ENCODE peak calls at places on chromosomes 5 and 9, in seven cellular contexts. N, O, A, Q, I, K and P are unnamed samples.

GRCh38 chr5:138965631-138966030 is 90.5 kb upstream of the LRRTM2 start:
- DNase-seq in N (no peak), O (no peak), A (no peak), Q (no peak), I (no peak), K (no peak), P (no peak)

GRCh38 chr5:141951341-141951781 is 6.6 kb downstream of the PCDH12 start:
- DNase-seq in N (peak; percentile 67), O (no peak), A (peak; percentile 63), Q (no peak), I (peak; percentile 69), K (no peak), P (no peak)

GRCh38 chr9:109914280-109915027 is 134.5 kb downstream of the PALM2AKAP2 start:
- DNase-seq in N (no peak), O (no peak), A (no peak), Q (peak; percentile 71), I (no peak), K (peak; percentile 22), P (no peak)

GRCh38 chr5:160749026-160749425 is 103.0 kb downstream of the ATP10B start:
- DNase-seq in N (no peak), O (no peak), A (no peak), Q (no peak), I (no peak), K (no peak), P (no peak)

GRCh38 chr5:5295361-5295760 is 127.1 kb upstream of the ICE1 start:
- DNase-seq in N (no peak), O (no peak), A (no peak), Q (no peak), I (no peak), K (no peak), P (no peak)

GRCh38 chr9:122948313-122948712 is 7.5 kb downstream of the RABGAP1 start:
- DNase-seq in N (no peak), O (no peak), A (no peak), Q (no peak), I (no peak), K (no peak), P (no peak)

GRCh38 chr5:31626156-31626555 is 12.8 kb upstream of the PDZD2 start:
- DNase-seq in N (no peak), O (peak; percentile 67), A (peak; percentile 28), Q (no peak), I (no peak), K (no peak), P (no peak)

GRCh38 chr5:33238826-33239670 is 201.7 kb upstream of the TARS1 start:
- DNase-seq in N (no peak), O (no peak), A (no peak), Q (no peak), I (peak; percentile 49), K (no peak), P (no peak)

GRCh38 chr9:87642330-87643110 is 83.4 kb upstream of the CTSL start:
- DNase-seq in N (no peak), O (no peak), A (no peak), Q (no peak), I (no peak), K (no peak), P (no peak)

GRCh38 chr9:89593776-89594427 is 10.9 kb upstream of the GADD45G start:
- DNase-seq in N (peak; percentile 52), O (no peak), A (no peak), Q (no peak), I (peak; percentile 23), K (peak; percentile 69), P (no peak)

GRCh38 chr5:67301285-67301904 is 104.8 kb upstream of the CD180 start:
- DNase-seq in N (no peak), O (no peak), A (no peak), Q (no peak), I (peak; percentile 88), K (peak; percentile 55), P (peak; percentile 92)

GRCh38 chr9:119963258-119963797 is 594.1 kb upstream of the BRINP1 start:
- DNase-seq in N (no peak), O (no peak), A (peak; percentile 69), Q (no peak), I (no peak), K (no peak), P (no peak)

GRCh38 chr5:129046151-129046550 is 48.4 kb upstream of the ISOC1 start:
- DNase-seq in N (no peak), O (no peak), A (no peak), Q (no peak), I (no peak), K (no peak), P (no peak)

DNA sequence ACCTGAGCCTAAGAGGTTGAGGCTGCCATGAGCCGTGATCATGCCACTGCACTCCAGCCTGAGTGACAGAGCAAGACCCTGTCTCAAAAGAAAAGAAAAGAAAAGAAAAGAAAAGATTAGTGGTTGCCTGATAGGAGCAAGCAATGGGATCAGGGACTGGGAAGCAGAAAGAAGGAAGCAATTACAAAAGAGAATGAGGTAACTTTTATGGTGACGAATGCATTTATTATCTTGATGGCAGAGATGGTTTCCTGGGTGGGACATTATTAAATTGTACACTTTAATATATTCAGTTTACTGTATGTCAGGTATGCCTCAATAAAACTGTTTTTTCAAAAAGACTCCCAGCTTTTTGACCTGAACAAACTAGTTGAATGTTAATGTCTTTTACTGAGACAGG is 7.5 kb upstream of the PFDN1 start:
- DNase-seq in N (no peak), O (no peak), A (no peak), Q (no peak), I (no peak), K (no peak), P (no peak)
- H3K27ac ChIP-seq in N (peak overlapping the region; percentile 57), O (no peak overlapping the region), A (peak overlapping the region; percentile 100), Q (no peak overlapping the region), I (peak overlapping the region; percentile 98), K (peak overlapping the region; percentile 47), P (peak overlapping the region; percentile 63)

GRCh38 chr9:134366223-134367031 is 40.2 kb downstream of the RXRA start:
- DNase-seq in N (peak; percentile 45), O (peak; percentile 96), A (peak; percentile 93), Q (no peak), I (peak; percentile 77), K (peak; percentile 90), P (peak; percentile 98)

GRCh38 chr9:134367061-134367460 is 40.8 kb downstream of the RXRA start:
- DNase-seq in N (no peak), O (no peak), A (peak; percentile 64), Q (no peak), I (no peak), K (no peak), P (no peak)

GRCh38 chr9:134369416-134370212 is 43.4 kb downstream of the RXRA start:
- DNase-seq in N (peak; percentile 59), O (no peak), A (no peak), Q (no peak), I (no peak), K (no peak), P (no peak)

GRCh38 chr9:134368571-134368970 is 42.3 kb downstream of the RXRA start:
- DNase-seq in N (no peak), O (no peak), A (no peak), Q (no peak), I (no peak), K (no peak), P (no peak)

DNA sequence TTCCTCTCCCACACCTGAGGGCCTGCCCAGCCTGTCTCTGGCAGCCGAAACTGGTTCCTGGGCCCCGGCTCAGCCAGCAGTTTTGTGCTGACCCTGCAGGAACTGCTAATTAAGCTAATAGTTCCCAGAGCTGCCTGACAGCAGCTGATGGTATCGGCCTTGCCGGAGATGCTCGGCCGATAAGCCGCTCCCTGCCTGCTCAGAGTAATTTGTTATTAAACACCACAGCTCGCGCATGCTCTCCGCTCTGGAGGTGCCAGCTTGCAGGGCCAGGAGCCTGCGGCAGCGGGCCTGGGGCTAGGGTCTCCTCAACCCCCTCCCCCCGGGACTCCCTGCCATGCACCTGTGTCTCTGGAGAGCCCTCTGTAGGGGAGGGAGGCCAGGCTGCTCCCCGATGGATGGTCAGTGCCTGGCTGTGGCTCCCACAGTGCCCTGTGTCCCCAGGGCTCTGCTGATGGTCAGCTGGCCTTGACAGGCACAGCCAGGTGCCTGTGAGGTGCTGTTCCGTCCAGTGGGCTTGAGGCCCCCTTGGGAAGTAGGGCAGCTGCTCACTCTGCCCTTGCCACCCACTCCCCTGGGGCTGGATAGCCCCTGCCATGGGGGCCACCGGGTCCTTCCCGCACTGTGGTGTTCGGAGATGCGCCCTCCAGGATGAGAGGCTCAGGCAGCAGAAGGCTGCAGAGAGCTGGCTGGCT is 41.7 kb downstream of the RXRA start:
- DNase-seq in N (no peak), O (peak; percentile 71), A (peak; percentile 83), Q (no peak), I (no peak), K (no peak), P (no peak)
- H3K4me1 ChIP-seq in N (peaks cover 5% of the 10 kb centered on the region), O (peaks cover 66% of the 10 kb centered on the region), A (peaks cover 66% of the 10 kb centered on the region), Q (no peaks in the 10 kb centered on the region), I (peaks cover 10% of the 10 kb centered on the region), K (peaks cover 51% of the 10 kb centered on the region), P (peaks cover 76% of the 10 kb centered on the region)

GRCh38 chr5:14038341-14038959 is 94.0 kb upstream of the DNAH5 start:
- DNase-seq in N (no peak), O (no peak), A (no peak), Q (no peak), I (peak; percentile 72), K (no peak), P (no peak)

GRCh38 chr5:14034991-14035390 is 90.5 kb upstream of the DNAH5 start:
- DNase-seq in N (no peak), O (no peak), A (no peak), Q (no peak), I (no peak), K (no peak), P (no peak)

GRCh38 chr5:14036947-14037346 is 92.5 kb upstream of the DNAH5 start:
- DNase-seq in N (no peak), O (no peak), A (no peak), Q (no peak), I (peak; percentile 34), K (no peak), P (no peak)

GRCh38 chr5:14035859-14036440 is 91.5 kb upstream of the DNAH5 start:
- DNase-seq in N (no peak), O (peak; percentile 59), A (no peak), Q (no peak), I (peak; percentile 96), K (peak; percentile 12), P (no peak)

DNA sequence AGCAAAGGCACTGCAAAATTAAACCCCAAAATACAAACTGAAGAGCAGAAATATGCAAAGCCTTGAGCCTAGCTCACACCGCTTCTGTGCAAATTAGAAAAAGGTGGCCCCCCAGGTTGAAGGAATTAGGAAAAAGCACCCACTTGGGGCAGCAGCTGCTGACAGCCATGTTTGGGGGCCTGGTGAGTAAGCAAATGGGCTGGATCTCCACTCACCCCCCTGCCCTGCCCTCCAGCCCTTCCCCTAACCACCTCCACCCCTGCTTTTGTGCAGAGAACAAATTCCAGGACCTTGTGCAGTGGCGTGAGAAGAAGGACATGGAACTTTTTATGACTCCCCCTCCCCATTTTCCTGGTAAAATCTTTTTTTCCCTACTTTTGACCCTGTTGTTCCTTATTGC is 92.0 kb upstream of the DNAH5 start:
- DNase-seq in N (no peak), O (no peak), A (no peak), Q (no peak), I (no peak), K (no peak), P (no peak)
- TF ChIP-seq POLR2AphosphoS5 in N (no peak), O (no peak), A (no peak), Q (no peak), I (no peak), K (no peak), P (no peak)

DNA sequence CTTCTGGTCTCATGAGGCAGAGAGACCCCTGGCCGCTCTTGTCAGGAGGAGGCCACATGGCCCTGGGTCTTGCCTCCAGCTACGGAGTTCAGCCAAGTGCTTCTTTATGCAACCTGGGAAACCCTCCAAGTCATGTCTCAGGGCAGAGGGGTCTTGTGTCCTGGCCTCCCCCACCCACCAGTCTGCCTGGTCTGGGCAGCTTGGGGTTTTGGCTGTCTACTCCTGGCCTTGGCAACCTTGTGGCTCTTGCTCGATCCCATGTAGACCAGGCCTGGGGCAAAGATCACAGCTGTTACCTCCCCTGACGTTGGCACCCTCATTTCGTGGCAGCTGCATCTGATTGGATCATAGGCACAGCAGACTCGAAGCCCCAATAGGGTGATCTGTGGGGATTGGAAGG is 28.3 kb downstream of the JADE2 start:
- DNase-seq in N (no peak), O (no peak), A (peak; percentile 78), Q (no peak), I (peak; percentile 26), K (no peak), P (no peak)
- H3K27ac ChIP-seq in N (no peak overlapping the region), O (peak overlapping the region; percentile 44), A (peak overlapping the region; percentile 89), Q (peak overlapping the region; percentile 91), I (peak overlapping the region; percentile 88), K (peak overlapping the region; percentile 18), P (peak overlapping the region; percentile 54)